ENCODE peak calls at places on chromosomes 5 and 9, in four cellular contexts. One of them, this sample, is unnamed.

GRCh38 chr5:72472031-72472430 is 35.2 kb downstream of the ZNF366 start:
- DNase-seq in NCI-H187 treated with DMSO at 0.1 percent for 48 hours: no peak
- DNase-seq in stimulated activated CD4-positive, alpha-beta T cell treated with anti-CD3 and anti-CD28 coated beads, Interleukin-15, amount 100 ng/mL, for 24 hours: no peak
- DNase-seq in activated naive CD8-positive, alpha-beta T cell treated with anti-CD3 and anti-CD28 coated beads for 36 hours: no peak
- DNase-seq in this sample: no peak

GRCh38 chr9:22342489-22343217 is 104.0 kb upstream of the DMRTA1 start:
- DNase-seq in NCI-H187 treated with DMSO at 0.1 percent for 48 hours: no peak
- DNase-seq in stimulated activated CD4-positive, alpha-beta T cell treated with anti-CD3 and anti-CD28 coated beads, Interleukin-15, amount 100 ng/mL, for 24 hours: no peak
- DNase-seq in activated naive CD8-positive, alpha-beta T cell treated with anti-CD3 and anti-CD28 coated beads for 36 hours: no peak
- DNase-seq in this sample: no peak

GRCh38 chr5:5421149-5421960 is 1.1 kb upstream of the ICE1 start:
- DNase-seq in NCI-H187 treated with DMSO at 0.1 percent for 48 hours: no peak
- DNase-seq in stimulated activated CD4-positive, alpha-beta T cell treated with anti-CD3 and anti-CD28 coated beads, Interleukin-15, amount 100 ng/mL, for 24 hours: peak
- DNase-seq in activated naive CD8-positive, alpha-beta T cell treated with anti-CD3 and anti-CD28 coated beads for 36 hours: peak
- DNase-seq in this sample: no peak

GRCh38 chr5:78630047-78630446 is 18.5 kb downstream of the LHFPL2 start:
- DNase-seq in NCI-H187 treated with DMSO at 0.1 percent for 48 hours: no peak
- DNase-seq in stimulated activated CD4-positive, alpha-beta T cell treated with anti-CD3 and anti-CD28 coated beads, Interleukin-15, amount 100 ng/mL, for 24 hours: no peak
- DNase-seq in activated naive CD8-positive, alpha-beta T cell treated with anti-CD3 and anti-CD28 coated beads for 36 hours: no peak
- DNase-seq in this sample: no peak

GRCh38 chr5:152811985-152812384 is 406.9 kb upstream of the NMUR2 start:
- DNase-seq in NCI-H187 treated with DMSO at 0.1 percent for 48 hours: no peak
- DNase-seq in stimulated activated CD4-positive, alpha-beta T cell treated with anti-CD3 and anti-CD28 coated beads, Interleukin-15, amount 100 ng/mL, for 24 hours: no peak
- DNase-seq in activated naive CD8-positive, alpha-beta T cell treated with anti-CD3 and anti-CD28 coated beads for 36 hours: no peak
- DNase-seq in this sample: no peak

GRCh38 chr9:72006481-72006880 is 53.9 kb downstream of the C9orf57 start:
- DNase-seq in NCI-H187 treated with DMSO at 0.1 percent for 48 hours: no peak
- DNase-seq in stimulated activated CD4-positive, alpha-beta T cell treated with anti-CD3 and anti-CD28 coated beads, Interleukin-15, amount 100 ng/mL, for 24 hours: no peak
- DNase-seq in activated naive CD8-positive, alpha-beta T cell treated with anti-CD3 and anti-CD28 coated beads for 36 hours: no peak
- DNase-seq in this sample: no peak

GRCh38 chr5:123035950-123036390 is 555 bp downstream of the PPIC start:
- DNase-seq in NCI-H187 treated with DMSO at 0.1 percent for 48 hours: no peak
- DNase-seq in stimulated activated CD4-positive, alpha-beta T cell treated with anti-CD3 and anti-CD28 coated beads, Interleukin-15, amount 100 ng/mL, for 24 hours: peak
- DNase-seq in activated naive CD8-positive, alpha-beta T cell treated with anti-CD3 and anti-CD28 coated beads for 36 hours: peak
- DNase-seq in this sample: peak

GRCh38 chr9:86749530-86750275 is 197.6 kb downstream of the GAS1 start:
- DNase-seq in NCI-H187 treated with DMSO at 0.1 percent for 48 hours: no peak
- DNase-seq in stimulated activated CD4-positive, alpha-beta T cell treated with anti-CD3 and anti-CD28 coated beads, Interleukin-15, amount 100 ng/mL, for 24 hours: no peak
- DNase-seq in activated naive CD8-positive, alpha-beta T cell treated with anti-CD3 and anti-CD28 coated beads for 36 hours: no peak
- DNase-seq in this sample: no peak

GRCh38 chr5:57841671-57842375 is 359.2 kb upstream of the ACTBL2 start:
- DNase-seq in NCI-H187 treated with DMSO at 0.1 percent for 48 hours: no peak
- DNase-seq in stimulated activated CD4-positive, alpha-beta T cell treated with anti-CD3 and anti-CD28 coated beads, Interleukin-15, amount 100 ng/mL, for 24 hours: no peak
- DNase-seq in activated naive CD8-positive, alpha-beta T cell treated with anti-CD3 and anti-CD28 coated beads for 36 hours: no peak
- DNase-seq in this sample: no peak

GRCh38 chr9:27468450-27469110 is 55.5 kb upstream of the IFNK start:
- DNase-seq in NCI-H187 treated with DMSO at 0.1 percent for 48 hours: no peak
- DNase-seq in stimulated activated CD4-positive, alpha-beta T cell treated with anti-CD3 and anti-CD28 coated beads, Interleukin-15, amount 100 ng/mL, for 24 hours: no peak
- DNase-seq in activated naive CD8-positive, alpha-beta T cell treated with anti-CD3 and anti-CD28 coated beads for 36 hours: no peak
- DNase-seq in this sample: no peak

GRCh38 chr9:85258823-85259370 is 482.9 kb downstream of the AGTPBP1 start:
- DNase-seq in NCI-H187 treated with DMSO at 0.1 percent for 48 hours: peak
- DNase-seq in stimulated activated CD4-positive, alpha-beta T cell treated with anti-CD3 and anti-CD28 coated beads, Interleukin-15, amount 100 ng/mL, for 24 hours: peak
- DNase-seq in activated naive CD8-positive, alpha-beta T cell treated with anti-CD3 and anti-CD28 coated beads for 36 hours: peak
- DNase-seq in this sample: peak

GRCh38 chr5:176994460-176995121 is 12.0 kb downstream of the UIMC1 start:
- DNase-seq in NCI-H187 treated with DMSO at 0.1 percent for 48 hours: no peak
- DNase-seq in stimulated activated CD4-positive, alpha-beta T cell treated with anti-CD3 and anti-CD28 coated beads, Interleukin-15, amount 100 ng/mL, for 24 hours: no peak
- DNase-seq in activated naive CD8-positive, alpha-beta T cell treated with anti-CD3 and anti-CD28 coated beads for 36 hours: no peak
- DNase-seq in this sample: peak

GRCh38 chr9:95415158-95415557 is 97.6 kb upstream of the FANCC start:
- DNase-seq in NCI-H187 treated with DMSO at 0.1 percent for 48 hours: no peak
- DNase-seq in stimulated activated CD4-positive, alpha-beta T cell treated with anti-CD3 and anti-CD28 coated beads, Interleukin-15, amount 100 ng/mL, for 24 hours: no peak
- DNase-seq in activated naive CD8-positive, alpha-beta T cell treated with anti-CD3 and anti-CD28 coated beads for 36 hours: no peak
- DNase-seq in this sample: no peak

GRCh38 chr9:14824481-14824880 is 85.7 kb downstream of the FREM1 start:
- DNase-seq in NCI-H187 treated with DMSO at 0.1 percent for 48 hours: no peak
- DNase-seq in stimulated activated CD4-positive, alpha-beta T cell treated with anti-CD3 and anti-CD28 coated beads, Interleukin-15, amount 100 ng/mL, for 24 hours: no peak
- DNase-seq in activated naive CD8-positive, alpha-beta T cell treated with anti-CD3 and anti-CD28 coated beads for 36 hours: no peak
- DNase-seq in this sample: no peak

GRCh38 chr9:113558632-113559502 is 95.3 kb downstream of the RGS3 start:
- DNase-seq in NCI-H187 treated with DMSO at 0.1 percent for 48 hours: no peak
- DNase-seq in stimulated activated CD4-positive, alpha-beta T cell treated with anti-CD3 and anti-CD28 coated beads, Interleukin-15, amount 100 ng/mL, for 24 hours: no peak
- DNase-seq in activated naive CD8-positive, alpha-beta T cell treated with anti-CD3 and anti-CD28 coated beads for 36 hours: no peak
- DNase-seq in this sample: peak

GRCh38 chr9:13806731-13807130 is 507.2 kb downstream of the NFIB start:
- DNase-seq in NCI-H187 treated with DMSO at 0.1 percent for 48 hours: no peak
- DNase-seq in stimulated activated CD4-positive, alpha-beta T cell treated with anti-CD3 and anti-CD28 coated beads, Interleukin-15, amount 100 ng/mL, for 24 hours: no peak
- DNase-seq in activated naive CD8-positive, alpha-beta T cell treated with anti-CD3 and anti-CD28 coated beads for 36 hours: no peak
- DNase-seq in this sample: no peak

GRCh38 chr5:83036991-83037390 is 40.2 kb downstream of the TMEM167A start:
- DNase-seq in NCI-H187 treated with DMSO at 0.1 percent for 48 hours: no peak
- DNase-seq in stimulated activated CD4-positive, alpha-beta T cell treated with anti-CD3 and anti-CD28 coated beads, Interleukin-15, amount 100 ng/mL, for 24 hours: no peak
- DNase-seq in activated naive CD8-positive, alpha-beta T cell treated with anti-CD3 and anti-CD28 coated beads for 36 hours: no peak
- DNase-seq in this sample: no peak

GRCh38 chr5:145787001-145787400 is 48.1 kb downstream of the PRELID2 start:
- DNase-seq in NCI-H187 treated with DMSO at 0.1 percent for 48 hours: no peak
- DNase-seq in stimulated activated CD4-positive, alpha-beta T cell treated with anti-CD3 and anti-CD28 coated beads, Interleukin-15, amount 100 ng/mL, for 24 hours: no peak
- DNase-seq in activated naive CD8-positive, alpha-beta T cell treated with anti-CD3 and anti-CD28 coated beads for 36 hours: no peak
- DNase-seq in this sample: no peak

GRCh38 chr5:59764361-59764760 is 129.2 kb downstream of the PDE4D start:
- DNase-seq in NCI-H187 treated with DMSO at 0.1 percent for 48 hours: no peak
- DNase-seq in stimulated activated CD4-positive, alpha-beta T cell treated with anti-CD3 and anti-CD28 coated beads, Interleukin-15, amount 100 ng/mL, for 24 hours: no peak
- DNase-seq in activated naive CD8-positive, alpha-beta T cell treated with anti-CD3 and anti-CD28 coated beads for 36 hours: no peak
- DNase-seq in this sample: no peak

GRCh38 chr9:87707805-87708500 is 18.0 kb upstream of the CTSL start:
- DNase-seq in NCI-H187 treated with DMSO at 0.1 percent for 48 hours: no peak
- DNase-seq in stimulated activated CD4-positive, alpha-beta T cell treated with anti-CD3 and anti-CD28 coated beads, Interleukin-15, amount 100 ng/mL, for 24 hours: no peak
- DNase-seq in activated naive CD8-positive, alpha-beta T cell treated with anti-CD3 and anti-CD28 coated beads for 36 hours: no peak
- DNase-seq in this sample: no peak

GRCh38 chr5:141411575-141411974 is 1.2 kb upstream of the PCDHGA10 start:
- DNase-seq in NCI-H187 treated with DMSO at 0.1 percent for 48 hours: no peak
- DNase-seq in stimulated activated CD4-positive, alpha-beta T cell treated with anti-CD3 and anti-CD28 coated beads, Interleukin-15, amount 100 ng/mL, for 24 hours: no peak
- DNase-seq in activated naive CD8-positive, alpha-beta T cell treated with anti-CD3 and anti-CD28 coated beads for 36 hours: no peak
- DNase-seq in this sample: no peak